ENCODE peak calls at places on chromosomes 1 and 21, in four cellular contexts. R is GM23248; V is fibroblast of lung; P is CD8-positive, alpha-beta memory T cell. H is an unnamed sample.
A peak's percentile ranks its signal among the peaks of the same experiment; 100 is the strongest.

GRCh38 chr1:109882288-109883245 is 28.1 kb upstream of the CSF1 start:
- DNase-seq in R (no peak), V (no peak), P (no peak), H (no peak)

GRCh38 chr1:226532553-226532952 is 16.0 kb upstream of the STUM start:
- DNase-seq in R (no peak), V (no peak), P (no peak), H (no peak)

GRCh38 chr1:185719021-185719420 is 15.2 kb upstream of the HMCN1 start:
- DNase-seq in R (peak; percentile 96), V (peak; percentile 86), P (no peak), H (peak; percentile 27)

GRCh38 chr1:230255116-230255515 is 171.0 kb downstream of the PGBD5 start:
- DNase-seq in R (no peak), V (no peak), P (no peak), H (no peak)

GRCh38 chr1:29186252-29186651 is 4.6 kb upstream of the SRSF4 start:
- DNase-seq in R (no peak), V (no peak), P (no peak), H (no peak)

GRCh38 chr1:198681831-198682756 is 43.3 kb downstream of the PTPRC start:
- DNase-seq in R (peak; percentile 98), V (peak; percentile 96), P (peak; percentile 92), H (peak; percentile 84)

GRCh38 chr1:225888289-225888897 is 553 bp downstream of the LEFTY1 start:
- DNase-seq in R (no peak), V (no peak), P (no peak), H (no peak)

GRCh38 chr1:189567890-189568289 is 909.8 kb downstream of the BRINP3 start:
- DNase-seq in R (no peak), V (no peak), P (no peak), H (no peak)

GRCh38 chr1:185971688-185972087 is 237.5 kb downstream of the HMCN1 start:
- DNase-seq in R (peak; percentile 74), V (peak; percentile 66), P (no peak), H (no peak)

GRCh38 chr1:55445416-55445815 is 230.3 kb upstream of the USP24 start:
- DNase-seq in R (no peak), V (no peak), P (no peak), H (no peak)

GRCh38 chr1:34060901-34061415 is 104.1 kb downstream of the CSMD2 start:
- DNase-seq in R (peak; percentile 56), V (no peak), P (no peak), H (no peak)

GRCh38 chr1:150528997-150529396 is 13.4 kb downstream of the FALEC start:
- DNase-seq in R (peak; percentile 92), V (peak; percentile 90), P (no peak), H (no peak)

GRCh38 chr1:21322681-21323016 is 32.4 kb upstream of the ECE1 start:
- DNase-seq in R (peak; percentile 50), V (no peak), P (no peak), H (no peak)

GRCh38 chr1:186617860-186618780 is 62.1 kb downstream of the PTGS2 start:
- DNase-seq in R (peak; percentile 85), V (peak; percentile 42), P (peak; percentile 20), H (no peak)

GRCh38 chr1:46466477-46467182 is 23.0 kb upstream of the DMBX1 start:
- DNase-seq in R (peak; percentile 58), V (no peak), P (no peak), H (peak; percentile 72)

GRCh38 chr1:47536646-47537118 is 98.8 kb downstream of the FOXD2 start:
- DNase-seq in R (no peak), V (no peak), P (no peak), H (peak; percentile 12)

GRCh38 chr1:171801395-171801990 is 20.0 kb downstream of the METTL13 start:
- DNase-seq in R (peak; percentile 67), V (peak; percentile 65), P (no peak), H (peak; percentile 51)

GRCh38 chr1:56206391-56206790 is 373.0 kb downstream of the PLPP3 start:
- DNase-seq in R (no peak), V (no peak), P (no peak), H (no peak)

GRCh38 chr1:54607821-54608220 is 15.5 kb downstream of the FAM151A start:
- DNase-seq in R (no peak), V (no peak), P (no peak), H (no peak)

GRCh38 chr1:228849011-228849541 is 113.8 kb downstream of the RHOU start:
- DNase-seq in R (no peak), V (no peak), P (no peak), H (no peak)

GRCh38 chr1:41853907-41854306 is 64.8 kb downstream of the HIVEP3 start:
- DNase-seq in R (no peak), V (no peak), P (no peak), H (no peak)

GRCh38 chr1:36696261-36696940 is 213.7 kb upstream of the CSF3R start:
- DNase-seq in R (no peak), V (no peak), P (no peak), H (no peak)

GRCh38 chr1:234154320-234155251 is 218.7 kb upstream of the COA6 start:
- DNase-seq in R (peak; percentile 82), V (peak; percentile 73), P (peak; percentile 11), H (peak; percentile 58)

GRCh38 chr1:245067257-245067656 is 87.5 kb upstream of the KIF26B start:
- DNase-seq in R (peak; percentile 41), V (peak; percentile 39), P (no peak), H (no peak)

GRCh38 chr1:104780470-104781078 is 1030.9 kb downstream of the AMY1C start:
- DNase-seq in R (peak; percentile 49), V (peak; percentile 30), P (no peak), H (peak; percentile 4)

GRCh38 chr1:218813247-218813646 is 360.4 kb upstream of the LYPLAL1 start:
- DNase-seq in R (peak; percentile 29), V (peak; percentile 67), P (no peak), H (no peak)

GRCh38 chr1:28178690-28179485 is 2.4 kb upstream of the PTAFR start:
- DNase-seq in R (no peak), V (no peak), P (no peak), H (no peak)

GRCh38 chr1:111174070-111174469 is 26.4 kb downstream of the DENND2D start:
- DNase-seq in R (no peak), V (no peak), P (no peak), H (no peak)

GRCh38 chr1:200624679-200625335 is 4.3 kb upstream of the KIF14 start:
- DNase-seq in R (peak; percentile 42), V (no peak), P (no peak), H (peak; percentile 91)

GRCh38 chr1:103616362-103616761 is 865 bp upstream of the AMY2A start:
- DNase-seq in R (no peak), V (no peak), P (no peak), H (no peak)

GRCh38 chr1:51154776-51155175 is 52.7 kb downstream of the C1orf185 start:
- DNase-seq in R (no peak), V (no peak), P (no peak), H (no peak)

GRCh38 chr1:178267646-178268094 is 173.8 kb downstream of the RASAL2 start:
- DNase-seq in R (peak; percentile 42), V (no peak), P (no peak), H (no peak)

GRCh38 chr1:94193128-94193527 is 44.3 kb downstream of the ARHGAP29 start:
- DNase-seq in R (no peak), V (no peak), P (no peak), H (no peak)

DNA sequence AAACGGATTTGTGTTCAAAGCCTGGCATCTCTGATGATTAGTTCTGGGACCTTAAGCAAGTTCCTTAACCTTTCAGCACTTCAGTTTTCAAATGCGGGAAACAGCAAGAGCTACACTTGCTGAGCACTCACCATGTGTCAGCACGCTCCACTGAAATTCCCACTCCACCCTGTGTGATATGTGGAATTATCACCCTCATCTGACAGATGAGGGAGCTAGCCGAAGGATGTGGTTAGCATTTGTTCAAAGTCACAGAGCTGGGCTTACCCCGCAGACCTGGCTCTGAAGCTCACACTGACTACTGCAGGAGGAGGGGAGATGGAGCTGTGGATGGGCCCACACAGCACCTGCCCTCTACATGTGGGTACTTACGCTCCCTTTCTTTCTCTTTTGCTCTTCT is 29.1 kb downstream of the IL12RB2 start:
- DNase-seq in R (no peak), V (no peak), P (peak; percentile 47), H (no peak)
- H3K4me3 ChIP-seq in R (no peak overlapping the region), V (no peak overlapping the region), P (no peak overlapping the region), H (no peak overlapping the region)

GRCh38 chr1:19859876-19860275 is 22.3 kb upstream of the OTUD3 start:
- DNase-seq in R (peak; percentile 26), V (no peak), P (no peak), H (no peak)
- H3K27me3 ChIP-seq in R (no peaks in the 10 kb centered on the region), V (no peaks in the 10 kb centered on the region), P (peaks cover 5% of the 10 kb centered on the region), H (no peaks in the 10 kb centered on the region)

GRCh38 chr21:38600106-38600505 is 101.8 kb upstream of the ERG start:
- DNase-seq in R (no peak), V (no peak), P (no peak), H (no peak)
- H3K4me1 ChIP-seq in R (no peaks in the 10 kb centered on the region), V (no peaks in the 10 kb centered on the region), P (no peaks in the 10 kb centered on the region), H (no peaks in the 10 kb centered on the region)

DNA sequence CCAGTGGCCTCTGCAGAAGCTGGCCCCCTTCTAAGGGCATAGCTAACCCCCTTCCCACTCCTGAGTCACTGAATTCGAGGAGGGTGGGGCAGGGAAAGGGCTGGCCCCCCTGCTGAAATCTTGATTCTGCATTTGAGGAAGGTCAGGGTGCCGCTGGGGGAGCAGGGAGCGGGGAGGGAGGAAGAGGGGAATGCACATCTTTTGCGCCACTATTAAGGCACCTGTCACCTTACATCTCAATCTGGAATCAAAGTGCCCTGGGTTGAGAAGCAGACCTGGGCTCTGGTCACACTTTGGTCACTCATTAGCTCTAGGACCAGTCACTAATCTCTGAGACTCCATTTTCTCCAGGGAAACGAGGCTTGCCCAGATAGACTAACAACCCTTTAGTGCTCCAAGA is 62.0 kb downstream of the TOR1AIP2 start:
- DNase-seq in R (no peak), V (no peak), P (no peak), H (no peak)
- H3K4me3 ChIP-seq in R (peak overlapping the region; percentile 68), V (peak overlapping the region; percentile 70), P (peak overlapping the region; percentile 78), H (peak overlapping the region; percentile 30)

GRCh38 chr1:39890267-39890666 is 7.0 kb upstream of the TRIT1 start:
- DNase-seq in R (no peak), V (no peak), P (no peak), H (no peak)
- H3K27me3 ChIP-seq in R (no peaks in the 10 kb centered on the region), V (peaks cover 13% of the 10 kb centered on the region), P (peaks cover 6% of the 10 kb centered on the region), H (no peaks in the 10 kb centered on the region)

GRCh38 chr21:34531399-34531798 is 19.4 kb upstream of the KCNE1 start:
- DNase-seq in R (no peak), V (no peak), P (no peak), H (no peak)
- H3K4me1 ChIP-seq in R (peaks cover 36% of the 10 kb centered on the region), V (peaks cover 5% of the 10 kb centered on the region), P (no peaks in the 10 kb centered on the region), H (peaks cover 8% of the 10 kb centered on the region)

GRCh38 chr1:165355221-165355976 is 1.1 kb downstream of the LMX1A start:
- DNase-seq in R (no peak), V (no peak), P (no peak), H (no peak)

GRCh38 chr1:165353731-165354671 is 2.5 kb downstream of the LMX1A start:
- DNase-seq in R (no peak), V (no peak), P (no peak), H (no peak)

GRCh38 chr1:165352442-165353293 is 3.8 kb downstream of the LMX1A start:
- DNase-seq in R (no peak), V (no peak), P (no peak), H (no peak)

GRCh38 chr1:165355977-165356811 is at the start of gene LMX1A:
- DNase-seq in R (peak; percentile 35), V (no peak), P (no peak), H (no peak)

GRCh38 chr1:165354739-165355138 is 1.8 kb downstream of the LMX1A start:
- DNase-seq in R (no peak), V (no peak), P (no peak), H (no peak)
- H3K4me3 ChIP-seq in R (no peak overlapping the region), V (no peak overlapping the region), P (no peak overlapping the region), H (no peak overlapping the region)

H was measured in HAP-1.